ENCODE peak calls at places on chromosomes 13 and 19, in five cellular contexts. E, V, M, Z and W are unnamed samples.

GRCh38 chr13:78852709-78853108 is 193.8 kb upstream of the OBI1 start:
- DNase-seq in Z (no peak), M (no peak), E (no peak), V (no peak), W (no peak)

GRCh38 chr19:18683109-18683954 is at the start of gene CRTC1:
- DNase-seq in M (peak; percentile 86), E (peak; percentile 87), V (peak; percentile 87), Z (peak; percentile 73), W (peak; percentile 80)

GRCh38 chr19:10744848-10745293 is 27.0 kb downstream of the DNM2 start:
- DNase-seq in Z (no peak), V (no peak), E (no peak), M (no peak), W (no peak)

GRCh38 chr19:3593156-3593555 is 7.9 kb downstream of the GIPC3 start:
- DNase-seq in E (no peak), V (no peak), Z (no peak), M (no peak), W (no peak)

GRCh38 chr19:21472507-21472906 is 32.9 kb upstream of the ZNF429 start:
- DNase-seq in V (no peak), E (no peak), M (no peak), Z (no peak), W (no peak)

GRCh38 chr13:39317284-39317683 is 279.0 kb downstream of the NHLRC3 start:
- DNase-seq in Z (no peak), M (no peak), V (peak; percentile 18), E (no peak), W (no peak)

GRCh38 chr13:113448885-113449692 is 4.2 kb downstream of the ADPRHL1 start:
- DNase-seq in M (peak; percentile 98), V (no peak), E (peak; percentile 96), Z (no peak), W (peak; percentile 85)

GRCh38 chr19:57363734-57364181 is 407 bp downstream of the TRAPPC2B start:
- DNase-seq in V (no peak), M (no peak), E (no peak), Z (no peak), W (no peak)

GRCh38 chr19:11735375-11735774 is 3.4 kb downstream of the ZNF823 start:
- DNase-seq in E (no peak), V (no peak), Z (no peak), M (no peak), W (no peak)

GRCh38 chr19:29622191-29623070 is 16.3 kb downstream of the POP4 start:
- DNase-seq in M (no peak), V (no peak), Z (no peak), E (no peak), W (no peak)

GRCh38 chr19:45477713-45478453 is 10.1 kb downstream of the FOSB start:
- DNase-seq in E (peak; percentile 85), M (no peak), V (no peak), Z (no peak), W (no peak)

GRCh38 chr13:26628706-26629105 is 71.2 kb downstream of the WASF3 start:
- DNase-seq in Z (no peak), E (no peak), M (no peak), V (peak; percentile 38), W (no peak)

GRCh38 chr13:77533875-77534788 is 1.4 kb upstream of the SCEL start:
- DNase-seq in V (no peak), M (no peak), Z (no peak), E (no peak), W (no peak)

GRCh38 chr13:33723772-33724435 is 94.0 kb upstream of the RFC3 start:
- DNase-seq in V (peak; percentile 85), M (peak; percentile 84), E (peak; percentile 77), Z (peak; percentile 65), W (peak; percentile 78)

GRCh38 chr19:19209372-19209771 is 2.4 kb upstream of the NCAN start:
- DNase-seq in V (no peak), M (peak; percentile 3), E (peak; percentile 23), Z (no peak), W (no peak)

GRCh38 chr19:7857727-7858701 is 16.2 kb downstream of the PRR36 start:
- DNase-seq in E (peak; percentile 73), Z (no peak), M (no peak), V (no peak), W (no peak)

GRCh38 chr19:11265785-11266236 is 3.5 kb upstream of the DOCK6 start:
- DNase-seq in V (no peak), M (peak; percentile 14), Z (no peak), E (peak; percentile 50), W (peak; percentile 38)

GRCh38 chr13:28325022-28325421 is 169.9 kb downstream of the FLT1 start:
- DNase-seq in M (no peak), Z (no peak), V (no peak), E (no peak), W (no peak)

GRCh38 chr19:40798223-40798996 is 581 bp upstream of the EGLN2 start:
- DNase-seq in E (peak; percentile 98), M (peak; percentile 96), Z (peak; percentile 100), V (peak; percentile 100), W (peak; percentile 98)

GRCh38 chr19:7083076-7083956 is 13.8 kb downstream of the ZNF557 start:
- DNase-seq in V (peak; percentile 16), E (no peak), Z (no peak), M (no peak), W (no peak)

GRCh38 chr19:31350693-31351211 is 1.5 kb upstream of the TSHZ3 start:
- DNase-seq in V (no peak), M (no peak), E (no peak), Z (no peak), W (no peak)

GRCh38 chr19:5086725-5087439 is 118.0 kb downstream of the KDM4B start:
- DNase-seq in V (no peak), Z (no peak), E (peak; percentile 76), M (peak; percentile 84), W (no peak)

GRCh38 chr19:45354443-45354842 is 13.9 kb downstream of the KLC3 start:
- DNase-seq in M (no peak), V (no peak), Z (no peak), E (no peak), W (no peak)

GRCh38 chr13:100650321-100650720 is 24.3 kb downstream of the TMTC4 start:
- DNase-seq in Z (no peak), E (no peak), V (no peak), M (peak; percentile 99), W (no peak)

GRCh38 chr13:58397596-58398387 is 766.2 kb downstream of the PCDH17 start:
- DNase-seq in V (no peak), M (no peak), E (no peak), Z (no peak), W (no peak)

GRCh38 chr19:48513289-48514122 is 1.9 kb upstream of the LMTK3 start:
- DNase-seq in Z (no peak), M (peak; percentile 42), E (peak; percentile 81), V (peak; percentile 58), W (peak; percentile 56)

GRCh38 chr19:29006057-29006735 is 206.8 kb downstream of the UQCRFS1 start:
- DNase-seq in E (no peak), M (no peak), Z (no peak), V (no peak), W (no peak)

GRCh38 chr13:46554971-46555370 is 2.0 kb downstream of the LRCH1 start:
- DNase-seq in V (peak; percentile 24), E (no peak), Z (no peak), M (no peak), W (no peak)

GRCh38 chr13:74015137-74015536 is 119.1 kb downstream of the KLF12 start:
- DNase-seq in V (no peak), M (no peak), Z (no peak), E (no peak), W (no peak)

GRCh38 chr19:14871619-14872230 is 14.2 kb downstream of the OR7A17 start:
- DNase-seq in V (peak; percentile 13), Z (no peak), M (peak; percentile 4), E (no peak), W (peak; percentile 15)

GRCh38 chr19:11684987-11685675 is 53.6 kb downstream of the ZNF823 start:
- DNase-seq in Z (no peak), M (no peak), E (no peak), V (no peak), W (no peak)